ENCODE peak calls at places on chromosomes 1 and 21, in seven cellular contexts. S, T, R, U, K, X and L are unnamed samples.

GRCh38 chr1:18794561-18794960 is 64.9 kb downstream of the TAS1R2 start:
- DNase-seq in K (no peak), U (no peak), T (no peak), X (no peak), R (no peak), S (no peak), L (no peak)

GRCh38 chr1:114126696-114127095 is 27.0 kb downstream of the SYT6 start:
- DNase-seq in K (no peak), X (no peak), U (no peak), S (no peak), T (no peak), R (no peak), L (no peak)

GRCh38 chr1:223331301-223331700 is 32.7 kb downstream of the SUSD4 start:
- DNase-seq in T (no peak), K (no peak), S (no peak), X (no peak), U (no peak), R (no peak), L (no peak)

GRCh38 chr21:41357546-41357945 is 4.3 kb upstream of the MX2 start:
- DNase-seq in K (no peak), T (no peak), X (no peak), R (no peak), U (no peak), S (no peak), L (no peak)

GRCh38 chr21:46237474-46237873 is 8.9 kb upstream of the LSS start:
- DNase-seq in S (no peak), U (no peak), R (no peak), T (no peak), K (no peak), X (no peak), L (no peak)

GRCh38 chr21:42060166-42060565 is 11.0 kb upstream of the UMODL1 start:
- DNase-seq in S (no peak), K (no peak), T (no peak), U (no peak), X (no peak), R (no peak), L (no peak)

GRCh38 chr21:44053567-44053966 is 41.5 kb downstream of the TRAPPC10 start:
- DNase-seq in U (no peak), X (no peak), K (no peak), T (peak; percentile 18), S (no peak), R (no peak), L (no peak)

GRCh38 chr1:201259476-201260235 is 23.6 kb upstream of the PKP1 start:
- DNase-seq in R (peak; percentile 83), K (no peak), X (peak; percentile 72), S (no peak), U (no peak), T (peak; percentile 49), L (no peak)

GRCh38 chr21:24840287-24840686 is 767.0 kb downstream of the MRPL39 start:
- DNase-seq in K (no peak), S (no peak), X (no peak), R (no peak), U (no peak), T (no peak), L (no peak)

GRCh38 chr1:111739984-111740765 is 980 bp upstream of the INKA2 start:
- DNase-seq in S (no peak), T (peak; percentile 81), K (no peak), R (peak; percentile 45), U (peak; percentile 74), X (peak; percentile 89), L (no peak)

GRCh38 chr1:43783671-43784205 is 76.4 kb downstream of the ST3GAL3 start:
- DNase-seq in T (peak; percentile 56), K (no peak), X (peak; percentile 37), U (no peak), S (no peak), R (peak; percentile 93), L (no peak)

GRCh38 chr21:46503922-46504539 is 45.3 kb downstream of the DIP2A start:
- DNase-seq in S (no peak), R (no peak), X (no peak), K (no peak), T (no peak), U (no peak), L (no peak)

GRCh38 chr1:117879284-117879683 is 50.1 kb downstream of the GDAP2 start:
- DNase-seq in S (no peak), K (no peak), R (no peak), U (no peak), X (no peak), T (no peak), L (no peak)

GRCh38 chr1:164591858-164592257 is 32.9 kb downstream of the PBX1 start:
- DNase-seq in S (no peak), R (no peak), T (no peak), U (no peak), K (no peak), X (peak; percentile 53), L (no peak)

GRCh38 chr1:167635233-167635648 is 5.2 kb downstream of the RCSD1 start:
- DNase-seq in X (peak; percentile 25), K (no peak), R (no peak), T (no peak), U (peak; percentile 68), S (no peak), L (no peak)
- H3K4me3 ChIP-seq in X (no peak overlapping the region), K (no peak overlapping the region), R (no peak overlapping the region), T (no peak overlapping the region), U (peak overlapping the region; percentile 7), S (no peak overlapping the region), L (no peak overlapping the region)

GRCh38 chr1:29455781-29456180 is 219.5 kb downstream of the PTPRU start:
- DNase-seq in X (no peak), S (no peak), R (no peak), K (no peak), T (no peak), U (no peak), L (no peak)

GRCh38 chr1:29454616-29455380 is 218.5 kb downstream of the PTPRU start:
- DNase-seq in X (no peak), K (no peak), U (no peak), T (no peak), S (no peak), R (no peak), L (no peak)

GRCh38 chr1:29452463-29453230 is 216.3 kb downstream of the PTPRU start:
- DNase-seq in T (no peak), R (no peak), X (no peak), S (no peak), K (no peak), U (no peak), L (no peak)

GRCh38 chr1:29456685-29457084 is 220.4 kb downstream of the PTPRU start:
- DNase-seq in S (no peak), K (no peak), X (no peak), U (no peak), R (no peak), T (no peak), L (no peak)

DNA sequence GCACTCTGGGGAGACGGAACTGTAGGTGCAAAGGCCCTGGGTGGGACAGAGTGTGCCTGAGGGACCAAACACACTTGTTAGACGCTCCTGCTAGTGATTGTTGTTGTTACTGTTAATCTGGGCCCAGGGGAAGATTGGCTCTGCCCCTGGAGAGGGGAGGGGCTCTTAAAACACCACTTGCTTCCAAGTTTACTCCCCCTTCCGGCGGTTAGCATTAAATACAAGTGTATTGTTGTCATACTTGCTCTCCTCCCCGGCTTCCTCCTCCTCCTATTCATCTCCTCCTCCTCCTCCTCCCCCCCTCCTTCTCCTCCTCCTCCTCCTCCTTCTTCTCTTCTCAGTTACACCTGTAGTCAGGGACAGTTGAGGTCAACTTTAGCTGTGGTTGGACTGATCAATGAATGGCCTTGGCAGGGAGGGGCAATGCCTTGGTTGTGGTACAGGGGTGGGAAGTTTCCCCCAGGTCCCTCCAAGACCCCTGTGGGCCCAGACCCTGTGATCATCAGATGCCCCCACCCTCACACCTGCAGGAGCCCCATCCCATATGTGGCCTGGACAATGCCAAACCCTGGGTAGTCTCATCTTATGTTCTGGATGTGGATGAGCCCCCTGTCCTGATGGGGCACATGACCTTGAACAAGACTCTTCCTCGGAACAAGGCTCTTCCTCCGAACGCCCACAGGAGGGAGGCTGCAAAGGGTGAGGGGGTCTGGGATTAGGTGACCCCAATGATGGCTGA is 217.3 kb downstream of the PTPRU start:
- DNase-seq in S (peak; percentile 21), U (no peak), K (peak; percentile 5), X (peak; percentile 32), R (peak; percentile 15), T (no peak), L (no peak)
- TF ChIP-seq CTCF in S (peak; percentile 41), U (no peak), K (no peak), X (peak; percentile 34), R (peak; percentile 43), T (peak; percentile 16), L (peak; percentile 22)

DNA sequence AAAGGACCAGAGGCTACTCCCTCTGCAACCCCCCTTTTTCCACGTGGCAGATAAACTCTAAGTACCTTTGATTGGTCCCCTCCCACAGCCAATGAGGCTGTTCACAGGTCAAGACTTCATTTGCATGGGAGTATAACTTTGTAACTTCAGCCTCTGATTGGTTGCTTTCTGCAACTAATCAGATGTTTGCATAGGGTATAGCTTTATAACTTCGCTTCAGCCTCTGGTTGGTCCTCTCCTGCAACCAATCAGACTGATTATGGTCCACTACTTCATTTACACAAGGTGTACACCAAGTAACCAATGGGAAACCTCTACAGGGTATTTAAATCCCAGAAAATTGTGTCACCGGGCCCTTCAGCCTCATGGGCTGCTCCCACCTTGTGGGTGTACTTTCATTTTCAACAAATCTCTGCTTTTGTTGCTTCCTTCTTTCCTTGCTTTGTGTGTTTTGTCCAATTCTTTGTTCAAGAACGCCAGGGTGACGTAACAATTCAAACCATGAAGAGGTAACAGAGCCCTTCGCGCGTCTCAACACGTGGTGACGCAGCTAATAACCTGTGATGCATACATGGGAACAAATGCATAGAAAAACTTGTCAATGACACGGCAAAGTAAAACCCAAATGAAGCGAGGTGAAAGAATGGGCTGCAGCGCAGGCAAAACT is 47.2 kb downstream of the VPS26C start:
- DNase-seq in K (no peak), S (no peak), T (peak; percentile 57), R (no peak), U (no peak), X (no peak), L (no peak)
- H3K4me3 ChIP-seq in K (peak overlapping the region; percentile 43), S (peak overlapping the region; percentile 73), T (no peak overlapping the region), R (no peak overlapping the region), U (peak overlapping the region; percentile 84), X (peak overlapping the region; percentile 64), L (peak overlapping the region; percentile 70)

GRCh38 chr1:234067584-234067983 is 163.1 kb downstream of the SLC35F3 start:
- DNase-seq in X (no peak), T (no peak), S (no peak), K (no peak), U (no peak), R (no peak), L (no peak)

GRCh38 chr1:234065794-234066447 is 161.4 kb downstream of the SLC35F3 start:
- DNase-seq in S (peak; percentile 16), K (peak; percentile 16), U (peak; percentile 52), R (peak; percentile 58), X (peak; percentile 56), T (peak; percentile 91), L (no peak)

GRCh38 chr1:234072793-234073192 is 168.3 kb downstream of the SLC35F3 start:
- DNase-seq in U (no peak), R (no peak), K (no peak), S (no peak), T (no peak), X (no peak), L (no peak)

GRCh38 chr1:234069760-234070159 is 165.3 kb downstream of the SLC35F3 start:
- DNase-seq in S (no peak), T (no peak), K (no peak), U (no peak), X (no peak), R (peak; percentile 18), L (no peak)
- TF ChIP-seq CTCF in S (no peak), T (no peak), K (peak; percentile 11), U (no peak), X (no peak), R (peak; percentile 33), L (no peak)